ENCODE peak calls at places on chromosome 3, in four cellular contexts. N is tibial nerve, M is IMR-90, Y is GM12878. D is an unnamed sample. For H3K36me3 and H3K4me1, the result is how much of the 10 kb centered on the place peaks cover.

GRCh38 chr3:125129512-125129962 is 73.7 kb upstream of the HEG1 start:
- DNase-seq in N (peak), M (peak), Y (no peak), D (peak)

GRCh38 chr3:161474691-161475090 is 21.9 kb upstream of the OTOL1 start:
- DNase-seq in N (no peak), M (no peak), Y (no peak), D (no peak)

GRCh38 chr3:53998980-53999379 is 107.3 kb upstream of the SELENOK start:
- DNase-seq in N (no peak), M (no peak), Y (no peak), D (no peak)

GRCh38 chr3:184745526-184745925 is 33.7 kb upstream of the MAGEF1 start:
- DNase-seq in N (no peak), M (no peak), Y (no peak), D (no peak)

GRCh38 chr3:188202358-188203138 is 48.6 kb downstream of the LPP start:
- DNase-seq in N (no peak), M (no peak), Y (no peak), D (no peak)

GRCh38 chr3:73766599-73767378 is 142.0 kb upstream of the PDZRN3 start:
- DNase-seq in N (peak), M (peak), Y (no peak), D (peak)

GRCh38 chr3:105868450-105868744 is 415 bp downstream of the CBLB start:
- DNase-seq in N (peak), M (peak), Y (no peak), D (peak)

GRCh38 chr3:9014189-9014588 is 50.9 kb upstream of the RAD18 start:
- DNase-seq in N (no peak), M (peak), Y (no peak), D (no peak)

GRCh38 chr3:36864180-36865053 is 80.4 kb downstream of the TRANK1 start:
- DNase-seq in N (no peak), M (no peak), Y (no peak), D (no peak)

GRCh38 chr3:50336452-50337174 is 4.0 kb downstream of the RASSF1 start:
- DNase-seq in N (no peak), M (peak), Y (no peak), D (no peak)

GRCh38 chr3:130508970-130509369 is 8.0 kb upstream of the COL6A6 start:
- DNase-seq in N (peak), M (no peak), Y (no peak), D (no peak)

GRCh38 chr3:146502887-146503458 is 33.6 kb upstream of the PLSCR2 start:
- DNase-seq in N (no peak), M (peak), Y (no peak), D (no peak)

GRCh38 chr3:62876064-62876463 is 848 bp upstream of the CADPS start:
- DNase-seq in N (peak), M (peak), Y (no peak), D (no peak)

GRCh38 chr3:52490938-52491526 is 4.1 kb upstream of the STAB1 start:
- DNase-seq in N (no peak), M (peak), Y (no peak), D (peak)

GRCh38 chr3:194537732-194538247 is 51.0 kb upstream of the ATP13A3 start:
- DNase-seq in N (no peak), M (peak), Y (no peak), D (no peak)

GRCh38 chr3:76986876-76987513 is 52.9 kb upstream of the ROBO2 start:
- DNase-seq in N (no peak), M (no peak), Y (no peak), D (no peak)

GRCh38 chr3:114111060-114111790 is 54.7 kb downstream of the QTRT2 start:
- DNase-seq in N (no peak), M (no peak), Y (no peak), D (no peak)

GRCh38 chr3:114108137-114108536 is 51.6 kb downstream of the QTRT2 start:
- DNase-seq in N (no peak), M (no peak), Y (no peak), D (no peak)

GRCh38 chr3:114112696-114113095 is 56.2 kb downstream of the QTRT2 start:
- DNase-seq in N (no peak), M (no peak), Y (no peak), D (no peak)

GRCh38 chr3:114115151-114115550 is 58.6 kb downstream of the QTRT2 start:
- DNase-seq in N (no peak), M (no peak), Y (no peak), D (no peak)

GRCh38 chr3:114110439-114110838 is 53.9 kb downstream of the QTRT2 start:
- DNase-seq in N (no peak), M (no peak), Y (no peak), D (no peak)
- H3K4me3 ChIP-seq in N (no peak), M (no peak), Y (no peak), D (no peak)

GRCh38 chr3:171809513-171810277 is 588 bp downstream of the PLD1 start:
- DNase-seq in N (peak), M (peak), Y (no peak), D (peak)
- H3K36me3 ChIP-seq in N (under half), M (under half), Y (under half), D (under half)

DNA sequence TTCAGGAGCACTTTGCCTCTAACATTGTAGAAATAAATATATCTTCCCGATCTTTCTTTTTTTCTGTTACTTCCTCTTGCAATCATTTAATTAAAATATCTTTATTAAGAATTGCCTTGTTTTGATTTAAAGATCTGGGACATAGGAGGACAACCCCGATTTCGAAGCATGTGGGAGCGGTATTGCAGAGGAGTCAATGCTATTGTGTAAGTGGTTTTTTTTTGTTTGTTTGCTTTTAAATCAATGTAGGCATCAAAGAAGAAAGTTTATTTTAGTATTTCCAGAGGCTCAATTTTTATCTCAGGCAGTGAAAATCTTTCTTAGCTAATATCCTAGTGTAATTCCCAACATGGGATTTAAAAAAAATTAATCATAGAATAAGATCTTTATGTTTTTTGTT is 15.5 kb upstream of the EDEM1 start:
- DNase-seq in N (no peak), M (no peak), Y (no peak), D (no peak)
- H3K4me1 ChIP-seq in N (under half), M (under half), Y (under half), D (under half)

GRCh38 chr3:79019137-79019923 is 748.5 kb downstream of the ROBO1 start:
- DNase-seq in N (peak), M (peak), Y (no peak), D (peak)
- H3K4me3 ChIP-seq in N (peak), M (peak), Y (peak), D (peak)

DNA sequence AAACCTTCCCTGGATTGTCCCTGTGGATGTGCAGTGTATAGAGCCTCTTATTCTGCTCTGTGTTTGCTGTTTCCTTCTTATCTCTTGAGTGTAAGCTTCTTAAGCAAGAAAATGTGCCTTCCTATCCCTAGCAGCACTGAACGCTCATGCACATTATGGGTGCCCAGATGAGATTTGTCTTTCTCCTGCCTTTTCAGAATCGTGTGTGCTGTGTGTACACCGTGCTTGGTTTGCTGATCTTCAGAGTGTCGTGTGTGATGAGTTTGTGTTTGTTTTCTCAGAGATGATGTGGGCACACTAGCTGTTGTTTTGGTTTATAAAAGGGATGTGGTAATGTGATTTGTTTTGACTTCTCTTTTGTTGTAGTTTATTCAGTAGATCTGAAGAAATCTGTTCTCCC is 19.8 kb downstream of the GPR171 start:
- DNase-seq in N (no peak), M (no peak), Y (no peak), D (no peak)
- H3K36me3 ChIP-seq in N (under half), M (under half), Y (under half), D (under half)

GRCh38 chr3:64008952-64009351 is 14.3 kb downstream of the PSMD6 start:
- DNase-seq in N (no peak), M (peak), Y (no peak), D (no peak)
- H3K4me1 ChIP-seq in N (under half), M (under half), Y (under half), D (under half)

GRCh38 chr3:172253200-172253599 is 195.1 kb downstream of the GHSR start:
- DNase-seq in N (no peak), M (no peak), Y (no peak), D (no peak)
- H3K4me3 ChIP-seq in N (no peak), M (no peak), Y (no peak), D (no peak)